ENCODE peak calls at places on chromosomes 12 and 14, in seven cellular contexts. One of them, this sample, is unnamed. For H3K4me1 and H3K36me3, the result is how much of the 10 kb centered on the place peaks cover.

GRCh38 chr12:21476949-21477348 is 24.5 kb downstream of the RECQL start:
- DNase-seq in astrocyte: peak
- DNase-seq in CD8-positive, alpha-beta T cell: no peak
- DNase-seq in lung: no peak
- DNase-seq in fibroblast of lung: peak
- DNase-seq in mammary epithelial cell: peak
- DNase-seq in effector memory CD4-positive, alpha-beta T cell: no peak
- DNase-seq in this sample: peak

GRCh38 chr12:47711448-47711847 is 5.6 kb upstream of the RPAP3 start:
- DNase-seq in astrocyte: no peak
- DNase-seq in CD8-positive, alpha-beta T cell: no peak
- DNase-seq in lung: no peak
- DNase-seq in fibroblast of lung: no peak
- DNase-seq in mammary epithelial cell: no peak
- DNase-seq in effector memory CD4-positive, alpha-beta T cell: no peak
- DNase-seq in this sample: no peak

GRCh38 chr14:104588066-104588857 is 8.7 kb downstream of the C14orf180 start:
- DNase-seq in astrocyte: no peak
- DNase-seq in CD8-positive, alpha-beta T cell: no peak
- DNase-seq in lung: no peak
- DNase-seq in fibroblast of lung: no peak
- DNase-seq in mammary epithelial cell: no peak
- DNase-seq in effector memory CD4-positive, alpha-beta T cell: no peak
- DNase-seq in this sample: no peak

GRCh38 chr12:60415361-60415760 is 819.5 kb downstream of the SLC16A7 start:
- DNase-seq in astrocyte: peak
- DNase-seq in CD8-positive, alpha-beta T cell: no peak
- DNase-seq in lung: no peak
- DNase-seq in fibroblast of lung: peak
- DNase-seq in mammary epithelial cell: no peak
- DNase-seq in effector memory CD4-positive, alpha-beta T cell: no peak
- DNase-seq in this sample: no peak

GRCh38 chr12:122860052-122860853 is 25.0 kb downstream of the HIP1R start:
- DNase-seq in astrocyte: no peak
- DNase-seq in CD8-positive, alpha-beta T cell: peak
- DNase-seq in lung: peak
- DNase-seq in fibroblast of lung: peak
- DNase-seq in mammary epithelial cell: peak
- DNase-seq in effector memory CD4-positive, alpha-beta T cell: peak
- DNase-seq in this sample: peak

GRCh38 chr12:113802000-113802749 is 163.9 kb downstream of the RBM19 start:
- DNase-seq in astrocyte: no peak
- DNase-seq in CD8-positive, alpha-beta T cell: no peak
- DNase-seq in lung: no peak
- DNase-seq in fibroblast of lung: no peak
- DNase-seq in mammary epithelial cell: no peak
- DNase-seq in effector memory CD4-positive, alpha-beta T cell: no peak
- DNase-seq in this sample: no peak

GRCh38 chr14:31990959-31991541 is 86.1 kb upstream of the ARHGAP5 start:
- DNase-seq in astrocyte: peak
- DNase-seq in CD8-positive, alpha-beta T cell: no peak
- DNase-seq in lung: no peak
- DNase-seq in fibroblast of lung: peak
- DNase-seq in mammary epithelial cell: peak
- DNase-seq in effector memory CD4-positive, alpha-beta T cell: no peak
- DNase-seq in this sample: peak

GRCh38 chr12:104207416-104207941 is 8.1 kb upstream of the TXNRD1 start:
- DNase-seq in astrocyte: no peak
- DNase-seq in CD8-positive, alpha-beta T cell: no peak
- DNase-seq in lung: no peak
- DNase-seq in fibroblast of lung: no peak
- DNase-seq in mammary epithelial cell: no peak
- DNase-seq in effector memory CD4-positive, alpha-beta T cell: no peak
- DNase-seq in this sample: no peak

GRCh38 chr14:96470331-96470730 is 31.9 kb upstream of the PAPOLA start:
- DNase-seq in astrocyte: no peak
- DNase-seq in CD8-positive, alpha-beta T cell: no peak
- DNase-seq in lung: no peak
- DNase-seq in fibroblast of lung: no peak
- DNase-seq in mammary epithelial cell: no peak
- DNase-seq in effector memory CD4-positive, alpha-beta T cell: no peak
- DNase-seq in this sample: peak

GRCh38 chr12:50021071-50021470 is 4.2 kb downstream of the RACGAP1 start:
- DNase-seq in astrocyte: no peak
- DNase-seq in CD8-positive, alpha-beta T cell: no peak
- DNase-seq in lung: no peak
- DNase-seq in fibroblast of lung: no peak
- DNase-seq in mammary epithelial cell: no peak
- DNase-seq in effector memory CD4-positive, alpha-beta T cell: no peak
- DNase-seq in this sample: no peak

GRCh38 chr14:64703393-64704144 is 655 bp upstream of the PLEKHG3 start:
- DNase-seq in astrocyte: peak
- DNase-seq in CD8-positive, alpha-beta T cell: no peak
- DNase-seq in lung: no peak
- DNase-seq in fibroblast of lung: peak
- DNase-seq in mammary epithelial cell: no peak
- DNase-seq in effector memory CD4-positive, alpha-beta T cell: no peak
- DNase-seq in this sample: no peak

GRCh38 chr12:236445-236844 is 22.5 kb upstream of the SLC6A12 start:
- DNase-seq in astrocyte: no peak
- DNase-seq in CD8-positive, alpha-beta T cell: no peak
- DNase-seq in lung: no peak
- DNase-seq in fibroblast of lung: no peak
- DNase-seq in mammary epithelial cell: no peak
- DNase-seq in effector memory CD4-positive, alpha-beta T cell: no peak
- DNase-seq in this sample: no peak

GRCh38 chr14:64089920-64090319 is 204.3 kb downstream of the ESR2 start:
- DNase-seq in astrocyte: no peak
- DNase-seq in CD8-positive, alpha-beta T cell: no peak
- DNase-seq in lung: no peak
- DNase-seq in fibroblast of lung: peak
- DNase-seq in mammary epithelial cell: no peak
- DNase-seq in effector memory CD4-positive, alpha-beta T cell: no peak
- DNase-seq in this sample: no peak

GRCh38 chr12:78928200-78929074 is 63.9 kb downstream of the SYT1 start:
- DNase-seq in astrocyte: peak
- DNase-seq in CD8-positive, alpha-beta T cell: no peak
- DNase-seq in lung: no peak
- DNase-seq in fibroblast of lung: peak
- DNase-seq in mammary epithelial cell: peak
- DNase-seq in effector memory CD4-positive, alpha-beta T cell: no peak
- DNase-seq in this sample: no peak

GRCh38 chr12:67716817-67717216 is 68.3 kb downstream of the DYRK2 start:
- DNase-seq in astrocyte: peak
- DNase-seq in CD8-positive, alpha-beta T cell: no peak
- DNase-seq in lung: no peak
- DNase-seq in fibroblast of lung: peak
- DNase-seq in mammary epithelial cell: no peak
- DNase-seq in effector memory CD4-positive, alpha-beta T cell: no peak
- DNase-seq in this sample: peak

DNA sequence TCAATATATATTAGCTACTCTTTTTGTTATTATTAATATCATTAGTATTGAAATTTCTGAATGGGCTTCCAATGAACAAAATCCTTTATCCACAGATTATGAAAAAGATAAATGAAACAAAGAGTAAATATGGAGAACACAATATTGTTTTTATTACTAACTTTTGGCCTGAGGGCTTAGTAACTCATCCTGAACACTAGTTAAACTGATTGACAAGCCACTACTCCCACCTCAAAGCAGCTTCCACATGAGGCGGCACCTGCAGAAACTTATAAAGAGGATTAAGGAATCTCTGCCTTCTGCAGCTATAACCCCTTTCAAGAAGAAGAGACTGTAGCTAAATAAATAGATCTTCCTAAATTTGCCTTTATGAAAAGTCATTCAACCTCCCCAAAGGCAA is 187.6 kb upstream of the ALG10 start:
- DNase-seq in astrocyte: no peak
- DNase-seq in CD8-positive, alpha-beta T cell: no peak
- DNase-seq in lung: no peak
- DNase-seq in fibroblast of lung: no peak
- DNase-seq in mammary epithelial cell: no peak
- DNase-seq in effector memory CD4-positive, alpha-beta T cell: no peak
- DNase-seq in this sample: no peak
- H3K27ac ChIP-seq in astrocyte: no peak
- H3K27ac ChIP-seq in CD8-positive, alpha-beta T cell: no peak
- H3K27ac ChIP-seq in lung: no peak
- H3K27ac ChIP-seq in fibroblast of lung: no peak
- H3K27ac ChIP-seq in mammary epithelial cell: no peak
- H3K27ac ChIP-seq in effector memory CD4-positive, alpha-beta T cell: no peak
- H3K27ac ChIP-seq in this sample: no peak

GRCh38 chr14:59359451-59360124 is 105.6 kb downstream of the GPR135 start:
- DNase-seq in astrocyte: peak
- DNase-seq in CD8-positive, alpha-beta T cell: no peak
- DNase-seq in lung: no peak
- DNase-seq in fibroblast of lung: peak
- DNase-seq in mammary epithelial cell: no peak
- DNase-seq in effector memory CD4-positive, alpha-beta T cell: no peak
- DNase-seq in this sample: peak

GRCh38 chr14:59360923-59361794 is 104.0 kb downstream of the GPR135 start:
- DNase-seq in astrocyte: peak
- DNase-seq in CD8-positive, alpha-beta T cell: no peak
- DNase-seq in lung: peak
- DNase-seq in fibroblast of lung: peak
- DNase-seq in mammary epithelial cell: peak
- DNase-seq in effector memory CD4-positive, alpha-beta T cell: no peak
- DNase-seq in this sample: no peak

GRCh38 chr14:59362533-59362932 is 102.6 kb downstream of the GPR135 start:
- DNase-seq in astrocyte: peak
- DNase-seq in CD8-positive, alpha-beta T cell: no peak
- DNase-seq in lung: no peak
- DNase-seq in fibroblast of lung: peak
- DNase-seq in mammary epithelial cell: peak
- DNase-seq in effector memory CD4-positive, alpha-beta T cell: no peak
- DNase-seq in this sample: peak

GRCh38 chr14:59358774-59359173 is 106.4 kb downstream of the GPR135 start:
- DNase-seq in astrocyte: no peak
- DNase-seq in CD8-positive, alpha-beta T cell: no peak
- DNase-seq in lung: no peak
- DNase-seq in fibroblast of lung: no peak
- DNase-seq in mammary epithelial cell: no peak
- DNase-seq in effector memory CD4-positive, alpha-beta T cell: no peak
- DNase-seq in this sample: no peak

DNA sequence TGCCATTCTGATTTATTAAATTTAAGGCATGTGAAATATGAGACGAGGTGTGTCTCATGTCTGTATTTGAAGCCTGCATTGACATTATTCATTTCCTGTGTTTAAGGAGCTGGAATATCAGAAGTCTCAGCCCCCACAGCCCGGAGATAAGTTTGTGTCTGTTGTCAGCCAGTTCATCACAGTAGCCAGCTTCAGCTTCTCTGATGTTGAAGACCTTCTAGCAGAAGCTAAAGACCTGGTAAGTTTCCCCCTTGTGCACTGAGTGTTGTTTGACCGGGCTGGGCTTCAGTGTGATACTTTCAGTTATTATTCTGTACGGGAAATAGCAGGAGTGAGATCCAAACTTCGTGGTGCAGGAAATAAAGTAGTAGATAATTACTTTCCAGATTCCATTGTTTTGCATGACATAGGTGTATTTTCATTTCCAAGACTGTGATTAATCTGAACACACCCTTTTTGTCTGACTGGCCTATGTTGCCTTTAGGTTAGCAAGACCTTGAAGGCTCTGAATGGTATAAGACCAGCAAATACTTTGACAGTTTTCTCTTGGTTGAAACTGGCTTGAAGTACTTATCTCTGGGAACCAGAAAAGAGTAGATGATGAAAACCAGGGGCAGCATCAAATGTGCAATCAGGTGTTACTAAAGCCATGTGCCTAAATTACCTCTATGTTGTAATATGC is 101.5 kb downstream of the GPR135 start:
- DNase-seq in astrocyte: peak
- DNase-seq in CD8-positive, alpha-beta T cell: no peak
- DNase-seq in lung: no peak
- DNase-seq in fibroblast of lung: peak
- DNase-seq in mammary epithelial cell: peak
- DNase-seq in effector memory CD4-positive, alpha-beta T cell: no peak
- DNase-seq in this sample: no peak
- H3K4me1 ChIP-seq in astrocyte: under half
- H3K4me1 ChIP-seq in CD8-positive, alpha-beta T cell: under half
- H3K4me1 ChIP-seq in lung: under half
- H3K4me1 ChIP-seq in fibroblast of lung: under half
- H3K4me1 ChIP-seq in mammary epithelial cell: half or more
- H3K4me1 ChIP-seq in effector memory CD4-positive, alpha-beta T cell: under half
- H3K4me1 ChIP-seq in this sample: under half

GRCh38 chr14:34770901-34771300 is 56.5 kb upstream of the CFL2 start:
- DNase-seq in astrocyte: peak
- DNase-seq in CD8-positive, alpha-beta T cell: no peak
- DNase-seq in lung: no peak
- DNase-seq in fibroblast of lung: peak
- DNase-seq in mammary epithelial cell: no peak
- DNase-seq in effector memory CD4-positive, alpha-beta T cell: no peak
- DNase-seq in this sample: no peak
- H3K36me3 ChIP-seq in astrocyte: under half
- H3K36me3 ChIP-seq in CD8-positive, alpha-beta T cell: under half
- H3K36me3 ChIP-seq in lung: under half
- H3K36me3 ChIP-seq in fibroblast of lung: under half
- H3K36me3 ChIP-seq in mammary epithelial cell: under half
- H3K36me3 ChIP-seq in effector memory CD4-positive, alpha-beta T cell: under half
- H3K36me3 ChIP-seq in this sample: under half

DNA sequence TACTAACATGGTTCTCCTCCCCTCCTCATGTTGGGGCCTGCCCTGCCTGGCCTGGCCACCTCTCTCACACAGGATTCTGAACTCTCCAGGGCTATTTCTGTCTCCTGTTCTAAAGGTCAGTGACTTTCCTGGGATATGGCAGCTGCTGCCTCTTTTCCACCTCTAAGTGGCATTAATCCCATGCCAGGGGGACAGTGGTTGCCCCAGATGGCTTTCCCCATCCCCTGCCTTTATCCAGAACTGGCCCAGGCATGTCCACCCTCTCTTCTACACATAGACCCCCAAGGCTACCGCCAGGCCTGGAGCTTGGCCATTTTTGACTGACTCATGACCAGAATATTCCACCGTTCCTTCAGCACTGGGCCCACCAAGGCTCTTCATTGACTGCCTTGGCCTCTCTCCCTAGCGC is 90.4 kb downstream of the IRF2BPL start:
- DNase-seq in astrocyte: peak
- DNase-seq in CD8-positive, alpha-beta T cell: no peak
- DNase-seq in lung: no peak
- DNase-seq in fibroblast of lung: peak
- DNase-seq in mammary epithelial cell: peak
- DNase-seq in effector memory CD4-positive, alpha-beta T cell: no peak
- DNase-seq in this sample: no peak
- H3K27ac ChIP-seq in astrocyte: peak
- H3K27ac ChIP-seq in CD8-positive, alpha-beta T cell: no peak
- H3K27ac ChIP-seq in lung: no peak
- H3K27ac ChIP-seq in fibroblast of lung: peak
- H3K27ac ChIP-seq in mammary epithelial cell: peak
- H3K27ac ChIP-seq in effector memory CD4-positive, alpha-beta T cell: no peak
- H3K27ac ChIP-seq in this sample: peak